ENCODE peak calls at places on chromosomes 11 and 22, in four cellular contexts. G is HepG2, D is H1, L is K562. X is an unnamed sample.

GRCh38 chr11:70596091-70596490 is 197.8 kb downstream of the CTTN start:
- DNase-seq in G (no peak), D (no peak), L (no peak), X (no peak)

GRCh38 chr11:19601235-19601634 is 111.4 kb upstream of the NAV2 start:
- DNase-seq in G (no peak), D (no peak), L (no peak), X (no peak)

GRCh38 chr11:19398772-19399542 is 158.2 kb upstream of the E2F8 start:
- DNase-seq in G (no peak), D (no peak), L (no peak), X (no peak)

GRCh38 chr11:69155302-69156198 is at the start of gene SMIM38:
- DNase-seq in G (no peak), D (no peak), L (peak), X (no peak)

GRCh38 chr22:19108807-19109197 is 13.4 kb downstream of the DGCR2 start:
- DNase-seq in G (no peak), D (no peak), L (no peak), X (no peak)

GRCh38 chr11:17802491-17802890 is 67.9 kb downstream of the KCNC1 start:
- DNase-seq in G (no peak), D (no peak), L (no peak), X (no peak)

GRCh38 chr22:37167176-37167980 is 17.7 kb upstream of the IL2RB start:
- DNase-seq in G (no peak), D (no peak), L (no peak), X (no peak)

GRCh38 chr11:78929092-78929905 is 354.6 kb upstream of the NARS2 start:
- DNase-seq in G (no peak), D (peak), L (no peak), X (no peak)

GRCh38 chr11:56027354-56027753 is at the start of gene OR5AS1:
- DNase-seq in G (no peak), D (no peak), L (no peak), X (no peak)

GRCh38 chr11:121221801-121222200 is 70.8 kb upstream of the SC5D start:
- DNase-seq in G (no peak), D (no peak), L (no peak), X (no peak)

GRCh38 chr11:60264644-60265043 is 15.8 kb upstream of the MS4A4A start:
- DNase-seq in G (no peak), D (no peak), L (no peak), X (no peak)

GRCh38 chr22:22358136-22358535 is 113.5 kb downstream of the VPREB1 start:
- DNase-seq in G (no peak), D (no peak), L (no peak), X (no peak)

GRCh38 chr11:108224908-108225786 is 2.3 kb downstream of the ATM start:
- DNase-seq in G (no peak), D (no peak), L (no peak), X (no peak)

GRCh38 chr11:9574556-9574805 is 1.0 kb downstream of the WEE1 start:
- DNase-seq in G (no peak), D (no peak), L (no peak), X (no peak)

GRCh38 chr22:32752868-32753520 is 48.5 kb upstream of the TIMP3 start:
- DNase-seq in G (no peak), D (no peak), L (no peak), X (no peak)

GRCh38 chr11:67071420-67072284 is 15.0 kb downstream of the RHOD start:
- DNase-seq in G (peak), D (peak), L (peak), X (no peak)

GRCh38 chr11:67062526-67063373 is 6.1 kb downstream of the RHOD start:
- DNase-seq in G (no peak), D (no peak), L (no peak), X (peak)

GRCh38 chr11:67072295-67072694 is 15.6 kb downstream of the RHOD start:
- DNase-seq in G (no peak), D (no peak), L (no peak), X (no peak)

DNA sequence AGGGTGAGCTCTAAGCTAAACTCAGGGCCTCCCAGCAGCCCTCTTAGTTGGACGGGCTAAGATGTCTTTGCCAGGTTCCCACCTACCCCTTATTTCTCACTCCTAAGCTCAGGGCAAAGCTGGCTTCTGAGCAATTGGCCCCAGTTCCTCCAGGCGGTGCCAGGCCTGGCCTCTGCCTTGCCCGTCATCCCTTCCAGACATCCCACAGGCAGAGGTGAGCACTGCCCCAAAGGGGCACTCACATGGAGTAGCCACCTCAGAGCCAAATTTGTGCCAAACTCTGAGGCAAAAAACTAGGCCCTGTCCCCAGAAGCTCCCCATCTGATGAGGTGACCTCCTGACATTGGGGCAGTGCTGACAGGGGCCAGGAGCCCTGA is 9.7 kb downstream of the RHOD start:
- DNase-seq in G (no peak), D (no peak), L (no peak), X (no peak)
- TF ChIP-seq FOSL1 in G (no peak), D (no peak), L (no peak), X (no peak)

GRCh38 chr11:124946735-124947141 is 7.3 kb upstream of the CCDC15 start:
- DNase-seq in G (no peak), D (no peak), L (no peak), X (no peak)
- TF ChIP-seq FOSL1 in G (no peak), D (no peak), L (no peak), X (no peak)

GRCh38 chr22:28021998-28022660 is 103.1 kb upstream of the PITPNB start:
- DNase-seq in G (no peak), D (no peak), L (no peak), X (no peak)
- TF ChIP-seq FOSL1 in G (no peak), D (no peak), L (no peak), X (no peak)

GRCh38 chr11:13207270-13207664 is 70.3 kb upstream of the BMAL1 start:
- DNase-seq in G (no peak), D (no peak), L (no peak), X (no peak)

GRCh38 chr11:13206086-13206640 is 71.4 kb upstream of the BMAL1 start:
- DNase-seq in G (no peak), D (no peak), L (no peak), X (no peak)

GRCh38 chr11:13208921-13209320 is 68.7 kb upstream of the BMAL1 start:
- DNase-seq in G (no peak), D (no peak), L (no peak), X (no peak)

GRCh38 chr11:13209379-13209778 is 68.2 kb upstream of the BMAL1 start:
- DNase-seq in G (no peak), D (no peak), L (no peak), X (no peak)

DNA sequence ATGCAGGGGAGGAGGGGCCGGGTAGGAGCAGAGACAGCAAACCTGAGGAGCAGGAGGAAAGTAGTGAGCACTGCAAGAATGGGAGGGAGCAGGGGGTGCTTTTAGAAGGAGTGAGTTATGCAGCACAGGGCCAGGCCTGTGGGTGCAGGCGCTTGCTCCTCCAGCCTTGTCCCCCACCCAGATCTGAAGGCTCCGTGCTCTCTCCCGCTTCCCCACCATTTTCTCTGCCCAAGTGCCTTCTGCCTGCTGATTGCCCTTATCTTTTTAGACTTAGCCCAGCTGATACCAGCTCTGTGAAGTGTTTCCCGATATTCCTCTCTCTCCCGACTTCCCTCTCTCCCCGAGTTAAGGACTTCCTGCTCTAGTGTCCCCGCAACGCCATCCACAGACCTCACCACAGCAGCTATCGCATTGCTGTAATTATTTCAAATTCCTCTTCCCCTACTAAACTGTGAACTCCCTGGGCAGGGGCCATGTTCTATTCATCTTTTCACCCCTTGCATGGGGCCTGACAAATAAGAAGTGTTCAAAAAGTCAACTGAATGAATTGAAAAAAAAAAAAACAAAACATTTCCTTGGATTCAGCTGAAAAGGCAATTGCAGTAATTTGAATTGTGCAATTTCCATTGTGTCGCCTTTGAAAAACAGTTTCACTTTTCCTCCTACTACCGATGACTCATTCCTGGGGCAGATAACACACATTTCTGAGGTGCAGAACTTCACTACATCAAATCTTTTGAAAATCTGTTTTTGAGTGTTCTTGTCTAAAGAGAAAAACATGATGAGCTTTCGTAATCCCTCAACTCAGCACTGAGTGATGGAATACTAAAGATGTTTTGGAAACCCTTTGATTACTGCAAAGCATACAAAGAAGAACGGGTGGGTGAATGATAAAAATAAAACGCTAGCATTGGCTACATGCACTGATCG is 69.7 kb upstream of the BMAL1 start:
- DNase-seq in G (peak), D (peak), L (peak), X (no peak)
- TF ChIP-seq FOSL1 in G (peak), D (no peak), L (peak), X (peak)

GRCh38 chr11:127412722-127413121 is 412.2 kb upstream of the KIRREL3 start:
- DNase-seq in G (no peak), D (no peak), L (no peak), X (no peak)
- TF ChIP-seq FOSL1 in G (no peak), D (no peak), L (no peak), X (no peak)

GRCh38 chr11:65184146-65184545 is 2.4 kb downstream of the CAPN1 start:
- DNase-seq in G (no peak), D (peak), L (no peak), X (no peak)
- TF ChIP-seq FOSL1 in G (no peak), D (no peak), L (no peak), X (no peak)

GRCh38 chr11:128520886-128521696 is 66.3 kb downstream of the ETS1 start:
- DNase-seq in G (no peak), D (no peak), L (no peak), X (no peak)
- TF ChIP-seq FOSL1 in G (no peak), D (no peak), L (no peak), X (no peak)

GRCh38 chr11:85827768-85828639 is 17.1 kb upstream of the SYTL2 start:
- DNase-seq in G (no peak), D (no peak), L (no peak), X (peak)
- TF ChIP-seq FOSL1 in G (no peak), D (no peak), L (no peak), X (peak)

DNA sequence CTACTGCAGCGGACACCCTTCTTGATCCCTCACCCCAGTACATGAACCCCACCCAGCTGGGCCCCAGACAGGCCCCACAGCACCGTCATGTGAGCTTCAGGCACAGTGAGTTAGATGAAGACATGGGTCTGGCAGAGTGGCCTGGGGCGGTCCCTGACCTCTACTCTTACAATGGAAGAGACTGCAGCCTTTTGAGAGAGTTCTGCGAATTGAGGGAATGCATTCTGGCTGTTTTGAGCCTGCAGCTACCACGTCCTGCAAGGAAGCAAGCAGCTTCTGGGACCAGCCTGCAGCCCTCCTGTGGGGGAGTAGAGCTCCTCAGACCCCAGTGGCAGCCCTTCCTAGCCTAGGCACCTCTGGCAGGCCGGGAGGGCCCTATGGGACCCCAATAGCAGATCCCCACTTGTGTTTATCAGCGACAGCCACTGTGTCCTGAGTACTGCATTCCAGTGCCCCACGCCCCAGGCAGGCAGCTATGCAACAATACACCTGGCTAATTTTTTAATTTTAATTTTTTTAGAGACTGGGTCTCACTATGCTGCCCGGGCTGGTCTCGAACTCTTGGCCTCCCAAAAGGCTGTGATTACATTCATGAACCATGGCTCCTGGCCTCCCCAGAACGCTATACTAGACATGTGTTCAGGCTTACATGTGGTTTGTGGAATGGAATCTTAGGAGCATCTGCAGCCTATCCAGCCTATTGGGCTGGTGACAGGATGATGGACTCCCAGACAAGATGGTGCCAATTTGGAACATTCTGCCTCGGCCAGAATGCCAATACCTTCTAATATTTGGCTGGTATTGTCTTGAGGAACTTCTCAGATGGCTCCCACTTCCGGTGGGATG is 705 bp upstream of the SLC7A4 start:
- DNase-seq in G (no peak), D (no peak), L (no peak), X (no peak)
- TF ChIP-seq FOSL1 in G (no peak), D (no peak), L (no peak), X (no peak)